ENCODE peak calls at places on chromosome X, in four cellular contexts. C is left ventricle myocardium inferior, Q is gastrocnemius medialis, F is mammary epithelial cell. O is an unnamed sample. For H3K4me1, the result is how much of the 10 kb centered on the place peaks cover.

GRCh38 chrX:122219226-122219625 is 964.9 kb upstream of the GRIA3 start:
- DNase-seq in F (peak), C (no peak), Q (no peak), O (no peak)

GRCh38 chrX:71998836-71999509 is 88.3 kb downstream of the NHSL2 start:
- DNase-seq in Q (no peak), F (no peak), C (no peak), O (no peak)

GRCh38 chrX:101682723-101683122 is 23.1 kb upstream of the ARMCX2 start:
- DNase-seq in F (no peak), Q (no peak), C (no peak), O (no peak)

GRCh38 chrX:88982933-88983332 is 235.9 kb downstream of the CPXCR1 start:
- DNase-seq in C (no peak), F (no peak), Q (no peak), O (no peak)

GRCh38 chrX:71224969-71225368 is 1.9 kb downstream of the GJB1 start:
- DNase-seq in Q (no peak), F (no peak), C (no peak), O (no peak)

GRCh38 chrX:292900-293897 is 12.0 kb downstream of the PLCXD1 start:
- DNase-seq in C (no peak), F (no peak), Q (no peak), O (no peak)

GRCh38 chrX:129823115-129823514 is 20.6 kb downstream of the ZDHHC9 start:
- DNase-seq in Q (no peak), F (peak), C (no peak), O (no peak)

GRCh38 chrX:72621619-72622485 is 49.2 kb upstream of the HDAC8 start:
- DNase-seq in F (peak), C (no peak), Q (no peak), O (no peak)

GRCh38 chrX:18873189-18873791 is 110.6 kb downstream of the PHKA2 start:
- DNase-seq in F (peak), Q (no peak), C (no peak), O (no peak)

GRCh38 chrX:48021026-48021900 is 14.5 kb downstream of the SPACA5 start:
- DNase-seq in C (peak), F (peak), Q (peak), O (peak)

GRCh38 chrX:57447856-57448255 is 144.0 kb upstream of the ZXDB start:
- DNase-seq in Q (no peak), C (no peak), F (no peak), O (no peak)

GRCh38 chrX:22577181-22577580 is 304.5 kb downstream of the CBLL2 start:
- DNase-seq in C (no peak), F (peak), Q (no peak), O (no peak)

GRCh38 chrX:71618303-71618721 is at the start of gene CXCR3:
- DNase-seq in F (no peak), Q (no peak), C (peak), O (no peak)

GRCh38 chrX:1422135-1422465 is 30.2 kb upstream of the SLC25A6 start:
- DNase-seq in Q (no peak), C (no peak), F (no peak), O (no peak)

GRCh38 chrX:40085086-40085551 is 12.6 kb downstream of the BCOR start:
- DNase-seq in Q (no peak), C (no peak), F (no peak), O (no peak)
- H3K4me1 ChIP-seq in Q (half or more), C (half or more), F (under half), O (under half)

DNA sequence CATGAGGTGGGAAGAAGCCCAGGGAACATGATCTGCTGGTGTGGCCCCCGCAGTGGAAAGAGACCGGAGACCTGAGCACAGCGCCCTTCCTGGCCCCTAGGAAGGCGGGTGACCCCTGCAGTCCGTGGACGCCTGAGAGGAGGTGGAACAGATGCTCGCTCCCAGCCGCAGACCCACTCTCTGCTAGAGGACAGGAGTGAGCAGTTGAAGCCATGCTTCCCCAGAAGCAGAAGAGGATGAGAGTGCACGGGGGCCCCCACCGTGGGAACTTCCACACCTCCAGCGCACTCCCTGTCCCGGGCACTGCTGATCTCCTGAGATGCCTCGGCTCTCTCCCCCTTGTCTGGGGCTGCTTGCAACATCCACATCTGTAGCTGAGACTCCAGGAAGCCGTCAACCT is 62.2 kb downstream of the GPR143 start:
- DNase-seq in C (no peak), Q (no peak), F (no peak), O (no peak)
- H3K4me1 ChIP-seq in C (under half), Q (under half), F (under half), O (under half)

GRCh38 chrX:13120017-13120416 is 75.6 kb upstream of the FAM9C start:
- DNase-seq in Q (no peak), C (no peak), F (no peak), O (no peak)
- H3K4me1 ChIP-seq in Q (under half), C (under half), F (under half), O (under half)

GRCh38 chrX:39777623-39778025 is 320.1 kb downstream of the BCOR start:
- DNase-seq in C (no peak), Q (no peak), F (no peak), O (no peak)

GRCh38 chrX:39773150-39773549 is 324.6 kb downstream of the BCOR start:
- DNase-seq in F (no peak), C (no peak), Q (no peak), O (no peak)

GRCh38 chrX:39773923-39774803 is 323.6 kb downstream of the BCOR start:
- DNase-seq in F (no peak), Q (no peak), C (no peak), O (no peak)

GRCh38 chrX:39772057-39772832 is 325.5 kb downstream of the BCOR start:
- DNase-seq in Q (peak), F (no peak), C (no peak), O (no peak)

GRCh38 chrX:39774804-39775112 is 323.0 kb downstream of the BCOR start:
- DNase-seq in Q (no peak), C (no peak), F (no peak), O (no peak)
- H3K4me1 ChIP-seq in Q (under half), C (under half), F (under half), O (under half)